ENCODE peak calls at places on chromosomes 11 and 22, in eight cellular contexts. Q, Z, J, I, M, D, H and E are unnamed samples.

GRCh38 chr11:122706689-122707088 is 51.2 kb downstream of the UBASH3B start:
- DNase-seq in Q (peak; percentile 88), Z (no peak), J (no peak), I (no peak), M (no peak), D (no peak), H (no peak), E (no peak)

GRCh38 chr11:61603667-61604066 is 22.8 kb upstream of the SYT7 start:
- DNase-seq in Q (no peak), Z (no peak), J (no peak), I (no peak), M (no peak), D (no peak), H (no peak), E (no peak)

GRCh38 chr22:23120415-23120899 is 21.3 kb downstream of the RSPH14 start:
- DNase-seq in Q (no peak), Z (no peak), J (no peak), I (no peak), M (no peak), D (no peak), H (no peak), E (no peak)

GRCh38 chr11:75668508-75669297 is at the start of gene MAP6:
- DNase-seq in Q (peak; percentile 11), Z (peak; percentile 15), J (peak; percentile 56), I (peak; percentile 60), M (peak; percentile 21), D (no peak), H (no peak), E (peak; percentile 59)

GRCh38 chr11:114426280-114426679 is 13.0 kb upstream of the REXO2 start:
- DNase-seq in Q (no peak), Z (no peak), J (no peak), I (no peak), M (no peak), D (no peak), H (no peak), E (no peak)

GRCh38 chr11:88051386-88051785 is 123.9 kb downstream of the RAB38 start:
- DNase-seq in Q (peak; percentile 16), Z (no peak), J (no peak), I (no peak), M (no peak), D (no peak), H (no peak), E (no peak)

GRCh38 chr22:23657712-23658111 is 25.6 kb upstream of the DRICH1 start:
- DNase-seq in Q (no peak), Z (no peak), J (no peak), I (no peak), M (no peak), D (no peak), H (no peak), E (no peak)

GRCh38 chr11:124754309-124754708 is 2.3 kb upstream of the VSIG2 start:
- DNase-seq in Q (no peak), Z (no peak), J (no peak), I (no peak), M (no peak), D (no peak), H (no peak), E (no peak)

GRCh38 chr22:23744001-23744400 is 6.9 kb downstream of the ZNF70 start:
- DNase-seq in Q (no peak), Z (no peak), J (no peak), I (no peak), M (no peak), D (no peak), H (no peak), E (no peak)

GRCh38 chr22:46730568-46731245 is 7.3 kb downstream of the CERK start:
- DNase-seq in Q (no peak), Z (no peak), J (no peak), I (no peak), M (no peak), D (no peak), H (no peak), E (no peak)

GRCh38 chr22:23849009-23850006 is 8.4 kb upstream of the SLC2A11 start:
- DNase-seq in Q (peak; percentile 55), Z (peak; percentile 92), J (peak; percentile 86), I (peak; percentile 89), M (peak; percentile 76), D (peak; percentile 78), H (peak; percentile 73), E (peak; percentile 56)

GRCh38 chr11:67646535-67647336 is 3.8 kb downstream of the ACY3 start:
- DNase-seq in Q (no peak), Z (no peak), J (peak; percentile 48), I (no peak), M (no peak), D (peak; percentile 39), H (no peak), E (no peak)

GRCh38 chr11:114298701-114299090 is 2.5 kb downstream of the NNMT start:
- DNase-seq in Q (no peak), Z (no peak), J (no peak), I (no peak), M (no peak), D (no peak), H (no peak), E (no peak)

GRCh38 chr11:571802-572185 is 4.5 kb upstream of the PHRF1 start:
- DNase-seq in Q (no peak), Z (no peak), J (no peak), I (no peak), M (no peak), D (no peak), H (no peak), E (no peak)

GRCh38 chr11:118911880-118912741 is 13.6 kb downstream of the BCL9L start:
- DNase-seq in Q (peak; percentile 95), Z (peak; percentile 64), J (peak; percentile 93), I (no peak), M (no peak), D (peak; percentile 81), H (peak; percentile 69), E (no peak)

DNA sequence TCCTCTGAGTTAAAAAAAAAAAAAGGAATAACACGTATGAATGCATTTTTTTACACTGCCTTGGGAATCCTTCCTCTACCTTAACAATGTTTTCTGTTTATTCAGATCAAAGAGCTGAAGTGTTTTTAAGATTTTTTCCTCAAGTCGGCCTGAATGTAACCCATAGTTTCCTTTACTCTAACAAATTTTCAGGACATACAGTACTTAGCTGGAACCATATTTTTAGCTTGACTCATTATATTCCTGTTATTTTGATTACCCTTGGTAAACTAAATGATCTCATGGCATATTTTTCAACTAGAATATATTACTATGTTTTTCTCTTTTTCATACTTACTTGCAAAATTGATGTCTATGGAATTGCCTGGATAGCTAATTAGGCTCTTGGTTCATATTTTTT is 26.0 kb upstream of the RAB30 start:
- DNase-seq in Q (peak; percentile 3), Z (no peak), J (no peak), I (no peak), M (no peak), D (no peak), H (no peak), E (no peak)
- H3K27ac ChIP-seq in Q (no peak overlapping the region), Z (no peak overlapping the region), J (no peak overlapping the region), I (no peak overlapping the region), M (no peak overlapping the region), D (no peak overlapping the region), H (no peak overlapping the region), E (no peak overlapping the region)

GRCh38 chr22:41782316-41782715 is 18.2 kb upstream of the CCDC134 start:
- DNase-seq in Q (no peak), Z (no peak), J (peak; percentile 9), I (no peak), M (no peak), D (peak; percentile 33), H (no peak), E (no peak)

GRCh38 chr22:41782751-41783150 is 17.7 kb upstream of the CCDC134 start:
- DNase-seq in Q (no peak), Z (no peak), J (peak; percentile 23), I (no peak), M (no peak), D (no peak), H (no peak), E (no peak)

GRCh38 chr22:41779889-41780505 is 20.5 kb upstream of the CCDC134 start:
- DNase-seq in Q (no peak), Z (no peak), J (peak; percentile 12), I (no peak), M (no peak), D (peak; percentile 34), H (no peak), E (no peak)

GRCh38 chr22:41780714-41781507 is 19.6 kb upstream of the CCDC134 start:
- DNase-seq in Q (peak; percentile 50), Z (no peak), J (peak; percentile 81), I (no peak), M (no peak), D (peak; percentile 99), H (no peak), E (no peak)

GRCh38 chr22:41781508-41781906 is 19.0 kb upstream of the CCDC134 start:
- DNase-seq in Q (no peak), Z (no peak), J (peak; percentile 6), I (no peak), M (no peak), D (peak; percentile 44), H (no peak), E (no peak)
- H3K27ac ChIP-seq in Q (no peak overlapping the region), Z (no peak overlapping the region), J (no peak overlapping the region), I (no peak overlapping the region), M (no peak overlapping the region), D (peak overlapping the region; percentile 86), H (no peak overlapping the region), E (no peak overlapping the region)

DNA sequence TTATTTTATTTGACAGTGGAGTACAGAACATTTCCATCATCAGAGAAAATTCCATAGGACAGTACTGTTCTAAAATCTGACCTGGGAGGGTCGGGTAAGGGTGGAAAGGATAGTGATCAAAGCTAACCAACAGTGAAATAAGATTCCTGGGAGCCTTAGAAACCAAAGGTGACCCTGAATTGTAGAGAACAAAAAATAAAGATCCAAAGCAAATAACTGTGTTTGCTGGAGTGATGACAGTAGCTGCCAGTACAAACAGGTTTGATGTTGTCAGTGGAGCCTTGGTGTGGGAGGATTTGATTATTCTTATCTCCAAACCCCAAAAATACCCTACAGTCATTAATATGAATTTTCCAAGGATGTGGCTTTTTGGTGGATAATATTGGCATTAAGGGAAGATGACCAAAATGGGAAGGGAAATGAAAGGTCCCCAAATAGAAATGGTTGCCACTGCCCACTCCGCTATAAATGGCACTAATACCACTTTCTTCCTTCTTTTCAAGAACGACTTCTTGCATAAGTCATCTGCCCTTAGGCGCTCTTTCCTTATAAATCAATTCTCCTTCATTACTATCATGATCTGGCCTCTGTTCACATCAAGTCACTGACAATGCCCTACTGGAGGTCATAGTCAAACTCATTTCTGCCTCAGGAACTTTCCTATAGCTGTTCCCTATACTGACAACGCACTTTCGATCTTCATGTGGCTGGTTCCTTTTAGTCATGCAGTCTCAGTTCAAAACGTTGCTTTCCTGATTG is 44.4 kb downstream of the EHF start:
- DNase-seq in Q (no peak), Z (no peak), J (no peak), I (no peak), M (no peak), D (no peak), H (no peak), E (no peak)
- H3K27ac ChIP-seq in Q (no peak overlapping the region), Z (no peak overlapping the region), J (no peak overlapping the region), I (no peak overlapping the region), M (peak overlapping the region; percentile 43), D (no peak overlapping the region), H (no peak overlapping the region), E (no peak overlapping the region)

DNA sequence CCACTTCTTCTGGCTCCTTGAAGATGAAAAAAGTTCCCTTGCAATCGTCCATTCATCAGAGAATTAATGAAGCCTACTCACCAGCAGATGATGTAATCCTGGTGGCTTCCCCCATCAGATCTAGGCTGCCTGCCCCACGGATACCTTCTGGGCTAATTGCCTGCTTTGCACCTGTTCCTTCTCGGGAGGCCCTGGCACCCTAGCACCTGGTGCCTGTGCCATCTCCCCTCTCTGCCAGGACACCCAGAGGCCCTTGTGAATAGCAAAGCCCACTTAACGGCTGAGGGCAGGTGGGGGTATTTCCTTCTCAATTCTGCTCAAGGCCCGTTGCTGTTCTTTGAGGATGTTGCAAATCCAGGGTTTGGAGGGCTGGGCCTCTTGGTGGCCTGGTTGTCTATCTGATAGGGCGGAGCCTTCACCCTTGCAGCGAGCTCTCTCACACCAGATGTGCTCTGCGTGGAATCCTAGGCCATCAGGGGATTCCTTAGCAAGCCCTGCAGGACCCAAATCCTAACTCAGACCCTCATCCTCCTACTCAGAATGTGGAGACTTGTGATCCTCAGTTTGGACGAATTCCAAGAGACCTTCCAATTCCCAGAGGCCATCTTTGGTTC is at the start of gene LMO2:
- DNase-seq in Q (no peak), Z (peak; percentile 13), J (no peak), I (no peak), M (no peak), D (no peak), H (no peak), E (no peak)
- H3K27ac ChIP-seq in Q (no peak within 1 kb of the TSS), Z (no peak within 1 kb of the TSS), J (no peak within 1 kb of the TSS), I (peak within 1 kb of the TSS; percentile 64), M (no peak within 1 kb of the TSS), D (no peak within 1 kb of the TSS), H (no peak within 1 kb of the TSS), E (peak within 1 kb of the TSS; percentile 16)